ENCODE peak calls at places on chromosomes 1 and 21, in four cellular contexts. P is breast epithelium, J is astrocyte of the cerebellum, L is BJ. X is an unnamed sample.

GRCh38 chr21:26110703-26111102 is 59.9 kb downstream of the APP start:
- DNase-seq in P (no peak), L (no peak), J (no peak), X (no peak)

GRCh38 chr1:115341948-115342347 is 3.9 kb upstream of the NGF start:
- DNase-seq in P (no peak), J (no peak), L (no peak), X (no peak)

GRCh38 chr1:160284220-160284781 is 632 bp downstream of the PEX19 start:
- DNase-seq in L (peak), J (no peak), P (no peak), X (peak)

GRCh38 chr1:43379476-43379875 is 10.1 kb downstream of the MED8 start:
- DNase-seq in J (no peak), P (no peak), L (no peak), X (no peak)

GRCh38 chr1:232319106-232319505 is 310.8 kb downstream of the SIPA1L2 start:
- DNase-seq in J (no peak), P (no peak), L (no peak), X (no peak)

GRCh38 chr1:61504840-61505239 is 220.1 kb downstream of the TM2D1 start:
- DNase-seq in J (no peak), L (no peak), P (no peak), X (peak)

GRCh38 chr1:241475688-241476087 is 43.9 kb downstream of the FH start:
- DNase-seq in J (no peak), P (no peak), L (no peak), X (peak)

GRCh38 chr1:4019606-4020331 is 119.7 kb upstream of the C1orf174 start:
- DNase-seq in P (no peak), L (no peak), J (no peak), X (no peak)

GRCh38 chr1:29120955-29121485 is 2.7 kb downstream of the TMEM200B start:
- DNase-seq in L (no peak), P (no peak), J (no peak), X (peak)

GRCh38 chr1:21633141-21633755 is 35.9 kb downstream of the RAP1GAP start:
- DNase-seq in P (no peak), J (no peak), L (no peak), X (no peak)

GRCh38 chr1:115828101-115829022 is 12.6 kb downstream of the NHLH2 start:
- DNase-seq in P (no peak), J (no peak), L (no peak), X (peak)

GRCh38 chr21:36788116-36788515 is 89.2 kb downstream of the SIM2 start:
- DNase-seq in L (peak), J (no peak), P (no peak), X (no peak)

GRCh38 chr21:38507374-38507942 is 9.2 kb upstream of the ERG start:
- DNase-seq in L (no peak), P (no peak), J (no peak), X (no peak)

GRCh38 chr1:75426688-75427087 is 184.2 kb downstream of the SLC44A5 start:
- DNase-seq in P (no peak), J (no peak), L (no peak), X (no peak)

GRCh38 chr1:50522943-50523342 is 99.7 kb upstream of the DMRTA2 start:
- DNase-seq in P (no peak), L (no peak), J (no peak), X (no peak)

GRCh38 chr1:175186371-175187160 is 6.0 kb downstream of the KIAA0040 start:
- DNase-seq in J (no peak), L (no peak), P (no peak), X (no peak)

GRCh38 chr1:241593186-241593585 is 47.0 kb downstream of the CHML start:
- DNase-seq in J (no peak), P (no peak), L (no peak), X (peak)

GRCh38 chr1:109112056-109112651 is 1.8 kb upstream of the ELAPOR1 start:
- DNase-seq in J (no peak), L (no peak), P (no peak), X (peak)

GRCh38 chr1:204377800-204378608 is 18.3 kb upstream of the PLEKHA6 start:
- DNase-seq in L (no peak), P (no peak), J (no peak), X (no peak)

GRCh38 chr21:46569071-46569470 is 35.8 kb downstream of the S100B start:
- DNase-seq in P (no peak), J (no peak), L (peak), X (peak)

GRCh38 chr1:64849942-64850341 is 105.1 kb downstream of the RAVER2 start:
- DNase-seq in J (no peak), P (no peak), L (no peak), X (no peak)

GRCh38 chr1:113981962-113982931 is 3.0 kb downstream of the OLFML3 start:
- DNase-seq in J (peak), L (peak), P (peak), X (peak)

GRCh38 chr1:34844252-34844634 is 15.3 kb downstream of the SMIM12 start:
- DNase-seq in J (no peak), L (no peak), P (no peak), X (no peak)

GRCh38 chr1:229536982-229537381 is 21.5 kb downstream of the ABCB10 start:
- DNase-seq in J (no peak), P (no peak), L (no peak), X (no peak)

GRCh38 chr1:189349600-189349999 is 1128.1 kb downstream of the BRINP3 start:
- DNase-seq in L (no peak), J (no peak), P (no peak), X (no peak)

GRCh38 chr1:178488393-178488792 is 8.4 kb downstream of the CLEC20A start:
- DNase-seq in L (no peak), J (no peak), P (no peak), X (no peak)

GRCh38 chr1:12594966-12595838 is 22.8 kb downstream of the DHRS3 start:
- DNase-seq in P (peak), L (no peak), J (no peak), X (peak)

GRCh38 chr1:77542784-77543183 is 139.7 kb downstream of the ZZZ3 start:
- DNase-seq in L (no peak), J (no peak), P (no peak), X (peak)

GRCh38 chr1:216531308-216532239 is 108.3 kb upstream of the USH2A start:
- DNase-seq in P (no peak), J (peak), L (no peak), X (peak)

GRCh38 chr1:30749691-30750583 is 7.6 kb downstream of the LAPTM5 start:
- DNase-seq in J (no peak), P (no peak), L (no peak), X (no peak)

GRCh38 chr1:244349581-244350001 is 102.1 kb downstream of the ADSS2 start:
- DNase-seq in P (no peak), L (no peak), J (no peak), X (peak)

GRCh38 chr1:222627232-222627631 is 9.3 kb downstream of the MIA3 start:
- DNase-seq in J (no peak), P (no peak), L (no peak), X (peak)

GRCh38 chr1:48071513-48071912 is 74.3 kb upstream of the TRABD2B start:
- DNase-seq in J (no peak), P (no peak), L (no peak), X (no peak)

GRCh38 chr1:59976194-59977074 is 49.9 kb upstream of the CYP2J2 start:
- DNase-seq in J (peak), P (peak), L (no peak), X (peak)

GRCh38 chr21:35423694-35424093 is 374.6 kb upstream of the RUNX1 start:
- DNase-seq in P (no peak), L (no peak), J (no peak), X (peak)

GRCh38 chr1:7921766-7922165 is 18.9 kb downstream of the TNFRSF9 start:
- DNase-seq in L (no peak), P (no peak), J (no peak), X (peak)
- H3K4me3 ChIP-seq in L (no peak), P (no peak), J (no peak), X (no peak)

GRCh38 chr1:119316870-119317416 is 51.6 kb upstream of the HAO2 start:
- DNase-seq in J (no peak), P (no peak), L (no peak), X (no peak)
- TF ChIP-seq CTCF in J (peak), P (no peak), L (peak), X (peak)

GRCh38 chr1:156581661-156582387 is 2.3 kb downstream of the TTC24 start:
- DNase-seq in L (no peak), J (no peak), P (no peak), X (no peak)
- H3K4me3 ChIP-seq in L (no peak), J (no peak), P (no peak), X (no peak)

GRCh38 chr1:240092301-240093119 is 827 bp downstream of the FMN2 start:
- DNase-seq in J (no peak), P (no peak), L (no peak), X (peak)
- TF ChIP-seq CTCF in J (peak), P (no peak), L (peak), X (no peak)

GRCh38 chr1:167068761-167069160 is 21.4 kb downstream of the GPA33 start:
- DNase-seq in P (no peak), L (no peak), J (no peak), X (no peak)
- H3K4me3 ChIP-seq in P (no peak), L (no peak), J (no peak), X (no peak)

DNA sequence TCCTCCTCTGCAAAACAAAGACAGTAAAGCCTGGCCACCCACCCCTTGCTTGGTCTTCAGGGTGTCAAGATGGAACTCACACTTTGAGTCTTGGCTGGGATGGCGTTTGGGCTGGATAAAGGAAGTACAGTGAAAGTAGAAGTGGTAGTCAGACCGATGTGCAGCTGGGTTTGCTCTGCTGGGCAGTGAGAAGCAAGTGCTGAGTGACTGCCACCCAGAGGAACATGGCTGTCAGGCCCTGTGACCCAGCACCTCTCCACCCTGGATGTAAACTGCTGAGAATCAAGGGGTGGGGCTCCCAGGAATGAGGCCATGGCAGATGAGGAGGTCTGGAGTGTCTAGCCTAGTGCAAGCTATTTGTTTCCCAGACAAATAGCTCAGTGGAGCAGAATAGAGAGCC is 51.2 kb downstream of the POFUT2 start:
- DNase-seq in P (no peak), J (no peak), L (no peak), X (no peak)
- TF ChIP-seq CTCF in P (no peak), J (no peak), L (no peak), X (no peak)

GRCh38 chr1:207673399-207673798 is 28.5 kb downstream of the CR1L start:
- DNase-seq in J (no peak), L (no peak), P (no peak), X (no peak)
- H3K4me3 ChIP-seq in J (no peak), L (no peak), P (no peak), X (no peak)

GRCh38 chr1:186194107-186194756 is 180.8 kb downstream of the TPR start:
- DNase-seq in L (no peak), P (no peak), J (no peak), X (no peak)
- TF ChIP-seq CTCF in L (no peak), P (no peak), J (no peak), X (no peak)